ENCODE peak calls at places on chromosomes 7 and 10, in five cellular contexts. H, V, N, B and Y are unnamed samples.

GRCh38 chr7:84258628-84259027 is 64.0 kb upstream of the SEMA3A start:
- DNase-seq in N (no peak), H (no peak), B (no peak), V (no peak), Y (no peak)

GRCh38 chr7:151790095-151790825 is 86.7 kb downstream of the PRKAG2 start:
- DNase-seq in N (no peak), H (no peak), V (no peak), B (no peak), Y (no peak)

GRCh38 chr10:35379226-35380137 is 43.2 kb downstream of the CCNY start:
- DNase-seq in H (no peak), B (peak), V (peak), N (peak), Y (no peak)

GRCh38 chr7:119900996-119901395 is 372.0 kb upstream of the KCND2 start:
- DNase-seq in V (no peak), N (no peak), B (no peak), H (no peak), Y (no peak)

GRCh38 chr10:78450807-78451485 is 417.3 kb downstream of the RPS24 start:
- DNase-seq in V (no peak), N (no peak), B (no peak), H (no peak), Y (no peak)

GRCh38 chr7:45036801-45037200 is 36.8 kb downstream of the CCM2 start:
- DNase-seq in V (no peak), N (no peak), B (no peak), H (no peak), Y (no peak)

GRCh38 chr7:68288099-68288498 is 1291.5 kb downstream of the TYW1 start:
- DNase-seq in N (no peak), V (no peak), H (no peak), B (no peak), Y (no peak)

GRCh38 chr10:122519144-122519543 is 41.4 kb upstream of the DMBT1 start:
- DNase-seq in N (no peak), B (no peak), H (no peak), V (no peak), Y (no peak)

GRCh38 chr7:151665363-151665762 is 145.7 kb upstream of the RHEB start:
- DNase-seq in V (no peak), N (no peak), H (no peak), B (no peak), Y (no peak)

GRCh38 chr7:127000725-127001124 is 252.0 kb downstream of the GRM8 start:
- DNase-seq in B (no peak), H (no peak), N (no peak), V (no peak), Y (no peak)

GRCh38 chr10:93376372-93377296 is 105.5 kb downstream of the MYOF start:
- DNase-seq in N (peak), B (peak), V (no peak), H (peak), Y (peak)

GRCh38 chr7:129238546-129238945 is 13.7 kb downstream of the AHCYL2 start:
- DNase-seq in N (no peak), H (no peak), V (no peak), B (no peak), Y (no peak)

GRCh38 chr10:102678842-102679289 is 34.6 kb downstream of the TRIM8 start:
- DNase-seq in H (peak), N (peak), B (no peak), V (peak), Y (no peak)

GRCh38 chr10:103854687-103855423 is 521 bp downstream of the SH3PXD2A start:
- DNase-seq in B (no peak), V (peak), H (no peak), N (no peak), Y (no peak)

GRCh38 chr10:102120987-102121738 is 995 bp upstream of the LDB1 start:
- DNase-seq in B (no peak), V (peak), N (no peak), H (no peak), Y (no peak)

GRCh38 chr10:72096115-72097000 is 8.0 kb upstream of the SPOCK2 start:
- DNase-seq in N (peak), H (peak), B (no peak), V (no peak), Y (no peak)

GRCh38 chr10:48880016-48880705 is 59.5 kb downstream of the LRRC18 start:
- DNase-seq in H (no peak), V (no peak), B (no peak), N (no peak), Y (no peak)

GRCh38 chr7:45119550-45119949 is 8.1 kb upstream of the TBRG4 start:
- DNase-seq in H (no peak), N (no peak), B (no peak), V (no peak), Y (no peak)

GRCh38 chr10:88117869-88118632 is 254.6 kb downstream of the PTEN start:
- DNase-seq in H (no peak), B (no peak), N (peak), V (no peak), Y (peak)
- TF ChIP-seq SIN3A in H (no peak), B (no peak), N (no peak), V (no peak), Y (no peak)

GRCh38 chr10:131891929-131892816 is 8.6 kb upstream of the PPP2R2D start:
- DNase-seq in N (no peak), V (no peak), H (peak), B (no peak), Y (no peak)

GRCh38 chr10:131897297-131897899 is 3.4 kb upstream of the PPP2R2D start:
- DNase-seq in V (no peak), H (peak), B (no peak), N (peak), Y (no peak)

GRCh38 chr10:131896403-131896802 is 4.4 kb upstream of the PPP2R2D start:
- DNase-seq in N (no peak), V (no peak), B (no peak), H (no peak), Y (no peak)

GRCh38 chr10:131892817-131893675 is 7.8 kb upstream of the PPP2R2D start:
- DNase-seq in N (no peak), B (no peak), H (no peak), V (no peak), Y (no peak)

GRCh38 chr10:131895116-131895515 is 5.7 kb upstream of the PPP2R2D start:
- DNase-seq in N (no peak), H (no peak), B (no peak), V (no peak), Y (no peak)
- TF ChIP-seq CEBPB in N (no peak), H (no peak), B (no peak), V (no peak), Y (no peak)

DNA sequence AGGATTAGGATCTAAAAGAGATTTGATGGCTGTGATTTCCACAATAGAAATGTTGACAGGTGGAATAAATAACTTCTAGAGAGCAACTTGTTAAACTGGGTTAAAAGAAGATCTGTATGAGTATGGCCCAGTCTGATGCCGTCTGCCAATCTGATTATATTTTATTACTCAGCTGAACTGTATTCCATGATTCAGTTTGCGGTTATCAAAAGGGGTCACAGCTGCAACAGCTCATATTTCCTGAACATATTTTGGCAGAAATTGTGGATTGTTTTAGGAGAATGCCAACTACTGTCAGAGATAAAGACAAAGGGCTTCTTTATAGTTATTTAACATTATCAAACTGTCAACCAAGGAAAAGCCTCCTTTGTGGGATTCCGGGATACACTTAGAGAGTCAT is 244.8 kb upstream of the MINDY3 start:
- DNase-seq in V (no peak), B (no peak), N (no peak), H (no peak), Y (no peak)
- TF ChIP-seq SIN3A in V (no peak), B (no peak), N (no peak), H (no peak), Y (no peak)

GRCh38 chr7:29793507-29793906 is 12.8 kb upstream of the WIPF3 start:
- DNase-seq in V (no peak), H (no peak), B (no peak), N (peak), Y (no peak)
- TF ChIP-seq CEBPB in V (no peak), H (no peak), B (no peak), N (no peak), Y (no peak)

GRCh38 chr7:29622335-29623265 is 59.0 kb downstream of the PRR15 start:
- DNase-seq in V (no peak), H (no peak), N (no peak), B (no peak), Y (peak)
- TF ChIP-seq SIN3A in V (no peak), H (no peak), N (no peak), B (no peak), Y (no peak)

DNA sequence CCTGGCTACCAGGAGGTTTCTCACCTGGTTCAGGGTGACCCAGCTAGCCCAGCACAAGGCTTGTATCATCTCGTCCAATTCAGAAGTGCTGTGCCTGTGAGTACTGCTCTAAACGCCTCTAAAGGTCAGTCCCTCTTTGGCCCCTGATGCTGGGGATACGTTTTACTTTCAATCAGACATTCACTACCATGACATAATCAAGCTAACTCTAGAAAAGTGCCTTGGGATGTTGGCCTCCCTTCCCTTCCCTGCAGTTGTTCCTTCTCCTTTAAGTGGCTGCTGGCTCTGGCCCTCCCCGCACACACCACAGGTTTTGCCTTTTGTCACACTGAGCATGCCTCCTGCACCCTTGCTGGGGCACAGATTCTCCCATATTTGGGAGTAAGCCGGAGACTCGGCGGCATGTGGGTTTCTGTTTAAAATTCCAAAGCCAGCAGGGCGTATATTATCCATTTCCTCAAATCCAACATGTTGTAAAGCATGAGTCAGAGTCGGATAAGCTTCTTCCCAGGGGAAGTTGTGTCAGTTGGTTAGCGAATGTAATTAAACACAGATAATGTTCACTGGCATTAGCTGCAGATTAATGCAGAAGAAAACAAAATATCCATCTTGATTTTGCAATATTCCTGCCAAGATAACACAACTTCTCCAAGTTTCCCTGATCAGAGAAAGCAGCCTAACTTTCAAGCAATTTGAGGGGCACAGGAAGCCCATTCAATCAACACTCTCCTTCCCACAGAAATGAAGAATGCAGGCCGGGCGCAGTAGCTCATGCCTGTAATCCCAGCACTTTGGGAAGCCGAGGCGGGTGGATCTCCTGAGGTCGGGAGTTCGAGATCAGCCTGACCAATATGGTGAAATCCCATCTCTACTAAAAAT is 31.8 kb upstream of the VCL start:
- DNase-seq in V (peak), B (no peak), N (no peak), H (peak), Y (peak)
- TF ChIP-seq CEBPB in V (no peak), B (no peak), N (peak), H (no peak), Y (peak)